ENCODE peak calls at places on chromosomes 4 and X, in eight cellular contexts. Z is HT1080; Y is stimulated activated CD4-positive, alpha-beta T cell treated with anti-CD3 and anti-CD28 coated beads, Interleukin-4, amount 100 ng/mL, for 24 hours; Q is hepatocyte; K is cardiac fibroblast; B is AG04449; C is breast epithelium; I is GM19239. U is an unnamed sample.

GRCh38 chrX:72307646-72308051 is 1.9 kb upstream of the CITED1 start:
- DNase-seq in C (no peak), Y (no peak), B (no peak), K (no peak), Q (no peak), Z (no peak), I (no peak), U (no peak)

GRCh38 chrX:26376037-26376708 is 160.2 kb downstream of the MAGEB5 start:
- DNase-seq in Q (no peak), C (no peak), I (no peak), Y (no peak), K (no peak), B (no peak), Z (no peak), U (no peak)

GRCh38 chrX:8090482-8090881 is 80.6 kb downstream of the VCX2 start:
- DNase-seq in Y (no peak), I (no peak), Z (no peak), B (no peak), C (no peak), K (no peak), Q (no peak), U (no peak)

GRCh38 chrX:13836575-13836974 is 19.7 kb upstream of the GPM6B start:
- DNase-seq in I (no peak), Y (no peak), Q (no peak), C (no peak), B (no peak), K (no peak), Z (no peak), U (no peak)

GRCh38 chr4:56995525-56995924 is 16.8 kb downstream of the POLR2B start:
- DNase-seq in C (peak), Q (peak), K (peak), Y (no peak), Z (no peak), I (no peak), B (no peak), U (no peak)

GRCh38 chr4:2245787-2246275 is 3.9 kb upstream of the HAUS3 start:
- DNase-seq in K (no peak), I (no peak), B (no peak), Q (no peak), Z (no peak), Y (no peak), C (no peak), U (no peak)

GRCh38 chr4:8580321-8581093 is at the start of gene GPR78:
- DNase-seq in Y (peak), Z (no peak), C (no peak), Q (peak), K (peak), I (peak), B (no peak), U (no peak)

GRCh38 chrX:132836471-132836870 is 122.0 kb downstream of the HS6ST2 start:
- DNase-seq in C (no peak), K (no peak), B (no peak), I (no peak), Y (no peak), Q (no peak), Z (no peak), U (no peak)

GRCh38 chr4:152344001-152344400 is 191.9 kb downstream of the FBXW7 start:
- DNase-seq in Y (no peak), C (no peak), B (no peak), K (no peak), Z (no peak), I (no peak), Q (no peak), U (no peak)

U was measured in GM18507.